ENCODE peak calls at places on chromosomes 12 and 14, in six cellular contexts. J, V, L, S, X and M are unnamed samples.

GRCh38 chr14:101791919-101792572 is 30.5 kb downstream of the PPP2R5C start:
- ATAC-seq in J (peak; percentile 76), V (no peak), L (no peak), S (peak; percentile 70), X (no peak), M (peak; percentile 43)

GRCh38 chr12:1436015-1436414 is 158.4 kb downstream of the FBXL14 start:
- ATAC-seq in J (no peak), V (no peak), L (no peak), S (no peak), X (peak; percentile 67), M (no peak)

GRCh38 chr14:67735361-67735921 is 33.8 kb downstream of the RDH12 start:
- ATAC-seq in J (no peak), V (no peak), L (no peak), S (no peak), X (no peak), M (no peak)

GRCh38 chr12:6277982-6278438 is 32.5 kb upstream of the PLEKHG6 start:
- ATAC-seq in J (peak; percentile 62), V (peak; percentile 1), L (no peak), S (peak; percentile 1), X (no peak), M (no peak)

GRCh38 chr14:101408077-101408831 is 153.0 kb upstream of the DIO3 start:
- ATAC-seq in J (no peak), V (no peak), L (no peak), S (peak; percentile 29), X (no peak), M (peak; percentile 52)

GRCh38 chr14:102071283-102071998 is 15.4 kb downstream of the HSP90AA1 start:
- ATAC-seq in J (peak; percentile 51), V (peak; percentile 63), L (no peak), S (no peak), X (peak; percentile 66), M (no peak)

GRCh38 chr12:54589964-54590363 is 1.5 kb upstream of the PPP1R1A start:
- ATAC-seq in J (no peak), V (no peak), L (no peak), S (no peak), X (no peak), M (no peak)

GRCh38 chr12:123363385-123363742 is 1.3 kb downstream of the SBNO1 start:
- ATAC-seq in J (no peak), V (no peak), L (no peak), S (no peak), X (no peak), M (no peak)

GRCh38 chr12:85036241-85036707 is at the start of the genes LRRIQ1 and TSPAN19:
- ATAC-seq in J (peak; percentile 92), V (peak; percentile 99), L (peak; percentile 83), S (peak; percentile 75), X (no peak), M (peak; percentile 81)

GRCh38 chr14:75295491-75296338 is 17.1 kb downstream of the FOS start:
- ATAC-seq in J (peak; percentile 56), V (peak; percentile 42), L (peak; percentile 48), S (peak; percentile 44), X (peak; percentile 61), M (peak; percentile 22)

GRCh38 chr12:57153420-57153997 is 6.1 kb upstream of the LRP1-AS start:
- ATAC-seq in J (no peak), V (no peak), L (no peak), S (no peak), X (no peak), M (peak; percentile 34)

GRCh38 chr12:111775205-111776193 is 8.8 kb downstream of the ALDH2 start:
- ATAC-seq in J (peak; percentile 91), V (peak; percentile 16), L (no peak), S (peak; percentile 81), X (peak; percentile 89), M (peak; percentile 65)

GRCh38 chr12:57740656-57741412 is 2.3 kb upstream of the AGAP2 start:
- ATAC-seq in J (peak; percentile 68), V (no peak), L (no peak), S (no peak), X (no peak), M (no peak)

GRCh38 chr14:102304611-102305506 is at the start of gene MOK:
- ATAC-seq in J (peak; percentile 99), V (peak; percentile 97), L (peak; percentile 96), S (peak; percentile 99), X (peak; percentile 97), M (peak; percentile 100)

GRCh38 chr12:21801522-21802288 is 27.2 kb upstream of the KCNJ8 start:
- ATAC-seq in J (no peak), V (no peak), L (no peak), S (no peak), X (no peak), M (no peak)

GRCh38 chr12:113214938-113215400 is 6.3 kb upstream of the TPCN1 start:
- ATAC-seq in J (peak; percentile 79), V (peak; percentile 95), L (peak; percentile 72), S (peak; percentile 97), X (peak; percentile 67), M (peak; percentile 95)

GRCh38 chr14:66196670-66197069 is 289.5 kb upstream of the CCDC196 start:
- ATAC-seq in J (no peak), V (no peak), L (no peak), S (no peak), X (no peak), M (no peak)

GRCh38 chr12:89181271-89181920 is 170.9 kb downstream of the DUSP6 start:
- ATAC-seq in J (no peak), V (peak; percentile 75), L (no peak), S (no peak), X (no peak), M (no peak)

GRCh38 chr12:31203261-31203660 is 122.7 kb downstream of the SINHCAF start:
- ATAC-seq in J (peak; percentile 23), V (no peak), L (no peak), S (no peak), X (no peak), M (no peak)

GRCh38 chr14:21015312-21015711 is 9.5 kb downstream of the NDRG2 start:
- ATAC-seq in J (no peak), V (no peak), L (no peak), S (peak; percentile 37), X (no peak), M (no peak)
- TF ChIP-seq EP300 in J (no peak), V (no peak), L (no peak), S (no peak), X (no peak), M (no peak)

DNA sequence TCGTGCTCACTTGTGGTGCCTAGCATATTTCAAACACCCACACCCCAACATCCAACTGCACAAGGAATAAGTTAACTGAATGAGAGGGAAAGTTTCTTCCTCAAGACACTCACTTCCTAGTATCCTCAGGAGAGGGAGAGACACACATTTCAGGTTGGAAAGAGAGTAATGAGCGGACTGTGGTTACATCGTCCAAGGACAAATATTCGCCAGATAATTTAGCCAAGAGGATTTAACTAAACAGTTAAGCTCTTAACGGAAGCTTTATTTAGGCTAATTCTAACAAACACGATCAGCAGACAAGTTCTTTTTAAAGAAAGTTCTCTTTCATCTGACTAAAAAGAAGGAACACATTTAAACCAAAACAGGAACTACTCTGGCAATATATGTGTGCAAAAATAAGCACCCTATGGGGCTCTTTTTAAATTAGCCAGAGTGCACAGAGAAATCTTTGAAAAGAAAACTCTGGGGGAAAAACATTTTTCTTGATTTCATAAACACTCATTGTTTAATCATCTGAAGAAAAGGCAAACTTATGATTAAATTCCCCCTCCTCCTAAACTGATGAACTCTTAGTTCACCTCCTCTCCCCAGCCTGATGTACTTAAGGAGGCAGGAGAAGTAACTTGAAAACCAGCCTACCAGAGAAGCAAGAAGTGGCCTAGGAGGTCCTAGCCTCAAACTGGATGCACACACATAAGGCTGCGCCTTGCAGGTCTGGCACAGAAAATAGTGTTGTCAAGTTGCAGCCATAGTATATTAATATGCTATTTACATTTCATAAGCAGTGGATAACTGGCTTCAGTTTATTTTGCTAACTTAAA is 13.3 kb upstream of the BTG1 start:
- ATAC-seq in J (peak; percentile 73), V (no peak), L (no peak), S (peak; percentile 44), X (no peak), M (no peak)
- H3K4me3 ChIP-seq in J (peak overlapping the region; percentile 59), V (no peak overlapping the region), L (no peak overlapping the region), S (no peak overlapping the region), X (no peak overlapping the region), M (no peak overlapping the region)

GRCh38 chr14:90839889-90840266 is 23.6 kb upstream of the TTC7B start:
- ATAC-seq in J (no peak), V (no peak), L (no peak), S (no peak), X (no peak), M (no peak)

GRCh38 chr14:90837355-90837754 is 21.1 kb upstream of the TTC7B start:
- ATAC-seq in J (no peak), V (no peak), L (no peak), S (no peak), X (no peak), M (no peak)

GRCh38 chr14:90836692-90837063 is 20.4 kb upstream of the TTC7B start:
- ATAC-seq in J (no peak), V (no peak), L (no peak), S (no peak), X (no peak), M (no peak)

GRCh38 chr14:90842726-90843125 is 26.5 kb upstream of the TTC7B start:
- ATAC-seq in J (no peak), V (no peak), L (no peak), S (no peak), X (no peak), M (no peak)

GRCh38 chr14:90839024-90839888 is 23.0 kb upstream of the TTC7B start:
- ATAC-seq in J (no peak), V (no peak), L (peak; percentile 51), S (peak; percentile 93), X (peak; percentile 44), M (peak; percentile 86)
- TF ChIP-seq EP300 in J (no peak), V (no peak), L (no peak), S (no peak), X (no peak), M (no peak)

GRCh38 chr12:52900896-52901714 is 3.8 kb downstream of the KRT8 start:
- ATAC-seq in J (no peak), V (no peak), L (no peak), S (no peak), X (no peak), M (no peak)

GRCh38 chr12:52903285-52903854 is 1.5 kb downstream of the KRT8 start:
- ATAC-seq in J (peak; percentile 79), V (peak; percentile 39), L (peak; percentile 71), S (peak; percentile 83), X (peak; percentile 89), M (peak; percentile 89)

GRCh38 chr12:52901715-52902541 is 2.9 kb downstream of the KRT8 start:
- ATAC-seq in J (no peak), V (no peak), L (no peak), S (no peak), X (no peak), M (no peak)

GRCh38 chr12:52906049-52906645 is 1.3 kb upstream of the KRT8 start:
- ATAC-seq in J (no peak), V (no peak), L (no peak), S (no peak), X (no peak), M (no peak)

DNA sequence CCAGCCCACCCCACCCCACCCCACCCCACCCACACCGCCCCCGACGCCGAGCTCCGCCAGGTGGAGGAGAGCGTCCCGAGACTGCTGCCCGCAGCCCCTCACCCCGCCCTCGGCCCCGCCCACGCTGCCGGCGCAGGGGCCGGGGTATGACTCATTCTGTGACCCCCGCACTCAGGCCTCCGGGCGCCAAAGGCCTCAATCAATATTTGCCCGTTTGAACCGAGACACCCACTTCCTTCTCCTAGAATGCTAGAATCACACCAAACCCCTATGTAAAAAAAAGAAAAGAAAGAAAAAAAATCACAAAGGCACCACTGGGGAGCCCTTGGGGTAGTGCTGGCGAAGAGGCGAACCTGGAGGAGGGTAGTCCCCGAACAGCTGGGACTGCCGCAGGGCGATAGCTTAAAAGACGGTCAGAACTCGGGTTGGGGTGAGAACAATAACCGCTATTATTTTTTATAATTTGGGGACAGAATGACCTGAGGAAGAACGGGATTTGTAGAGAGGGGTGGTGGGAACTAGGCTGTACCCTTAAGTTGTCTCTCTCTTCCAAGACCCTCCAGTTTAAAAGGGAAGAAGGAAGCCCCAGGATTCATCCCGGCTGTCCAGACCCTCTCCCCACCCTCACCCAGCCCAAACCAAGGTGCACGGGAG is 894 bp downstream of the KRT8 start:
- ATAC-seq in J (peak; percentile 82), V (peak; percentile 28), L (peak; percentile 60), S (peak; percentile 66), X (peak; percentile 75), M (peak; percentile 48)
- H3K4me3 ChIP-seq in J (peak overlapping the region; percentile 22), V (peak overlapping the region; percentile 87), L (peak overlapping the region; percentile 97), S (peak overlapping the region; percentile 63), X (peak overlapping the region; percentile 58), M (peak overlapping the region; percentile 68)